ENCODE peak calls at places on chromosomes 12 and 14, in ten cellular contexts. One of them, this sample, is unnamed.

GRCh38 chr14:69207435-69208041 is 16.2 kb downstream of the EXD2 start:
- DNase-seq in K562: no peak
- DNase-seq in IMR-90: no peak
- DNase-seq in DND-41: no peak
- DNase-seq in SK-N-SH: no peak
- DNase-seq in astrocyte: no peak
- DNase-seq in keratinocyte: no peak
- DNase-seq in fibroblast of lung: no peak
- DNase-seq in PC-3: no peak
- DNase-seq in HepG2: no peak
- DNase-seq in this sample: no peak

GRCh38 chr14:55077155-55077554 is 25.7 kb downstream of the MAPK1IP1L start:
- DNase-seq in K562: no peak
- DNase-seq in IMR-90: no peak
- DNase-seq in DND-41: no peak
- DNase-seq in SK-N-SH: no peak
- DNase-seq in astrocyte: no peak
- DNase-seq in keratinocyte: no peak
- DNase-seq in fibroblast of lung: peak; percentile 15
- DNase-seq in PC-3: peak; percentile 44
- DNase-seq in HepG2: peak; percentile 19
- DNase-seq in this sample: peak; percentile 78

GRCh38 chr12:94180558-94181296 is 32.4 kb downstream of the PLXNC1 start:
- DNase-seq in K562: no peak
- DNase-seq in IMR-90: no peak
- DNase-seq in DND-41: no peak
- DNase-seq in SK-N-SH: no peak
- DNase-seq in astrocyte: no peak
- DNase-seq in keratinocyte: no peak
- DNase-seq in fibroblast of lung: peak; percentile 6
- DNase-seq in PC-3: peak; percentile 86
- DNase-seq in HepG2: peak; percentile 6
- DNase-seq in this sample: no peak

GRCh38 chr14:73250781-73251500 is 13.6 kb downstream of the PAPLN start:
- DNase-seq in K562: no peak
- DNase-seq in IMR-90: no peak
- DNase-seq in DND-41: no peak
- DNase-seq in SK-N-SH: no peak
- DNase-seq in astrocyte: no peak
- DNase-seq in keratinocyte: no peak
- DNase-seq in fibroblast of lung: no peak
- DNase-seq in PC-3: no peak
- DNase-seq in HepG2: no peak
- DNase-seq in this sample: no peak

GRCh38 chr14:95025941-95026340 is 131.4 kb downstream of the DICER1 start:
- DNase-seq in K562: no peak
- DNase-seq in IMR-90: no peak
- DNase-seq in DND-41: no peak
- DNase-seq in SK-N-SH: no peak
- DNase-seq in astrocyte: no peak
- DNase-seq in keratinocyte: no peak
- DNase-seq in fibroblast of lung: no peak
- DNase-seq in PC-3: no peak
- DNase-seq in HepG2: no peak
- DNase-seq in this sample: no peak

GRCh38 chr12:105378821-105379400 is 48.4 kb downstream of the C12orf75 start:
- DNase-seq in K562: no peak
- DNase-seq in IMR-90: no peak
- DNase-seq in DND-41: no peak
- DNase-seq in SK-N-SH: peak; percentile 28
- DNase-seq in astrocyte: no peak
- DNase-seq in keratinocyte: no peak
- DNase-seq in fibroblast of lung: no peak
- DNase-seq in PC-3: peak; percentile 43
- DNase-seq in HepG2: peak; percentile 13
- DNase-seq in this sample: peak; percentile 47

GRCh38 chr12:75042125-75042524 is 167.5 kb downstream of the KCNC2 start:
- DNase-seq in K562: no peak
- DNase-seq in IMR-90: no peak
- DNase-seq in DND-41: no peak
- DNase-seq in SK-N-SH: no peak
- DNase-seq in astrocyte: no peak
- DNase-seq in keratinocyte: no peak
- DNase-seq in fibroblast of lung: no peak
- DNase-seq in PC-3: no peak
- DNase-seq in HepG2: no peak
- DNase-seq in this sample: no peak

GRCh38 chr12:123102381-123102780 is 48.5 kb downstream of the PITPNM2 start:
- DNase-seq in K562: no peak
- DNase-seq in IMR-90: no peak
- DNase-seq in DND-41: no peak
- DNase-seq in SK-N-SH: no peak
- DNase-seq in astrocyte: no peak
- DNase-seq in keratinocyte: no peak
- DNase-seq in fibroblast of lung: no peak
- DNase-seq in PC-3: no peak
- DNase-seq in HepG2: no peak
- DNase-seq in this sample: no peak

GRCh38 chr14:95293474-95293873 is 26.2 kb downstream of the CLMN start:
- DNase-seq in K562: no peak
- DNase-seq in IMR-90: no peak
- DNase-seq in DND-41: no peak
- DNase-seq in SK-N-SH: no peak
- DNase-seq in astrocyte: no peak
- DNase-seq in keratinocyte: no peak
- DNase-seq in fibroblast of lung: no peak
- DNase-seq in PC-3: no peak
- DNase-seq in HepG2: no peak
- DNase-seq in this sample: no peak

GRCh38 chr14:69199786-69200185 is 8.5 kb downstream of the EXD2 start:
- DNase-seq in K562: no peak
- DNase-seq in IMR-90: no peak
- DNase-seq in DND-41: no peak
- DNase-seq in SK-N-SH: no peak
- DNase-seq in astrocyte: no peak
- DNase-seq in keratinocyte: no peak
- DNase-seq in fibroblast of lung: no peak
- DNase-seq in PC-3: no peak
- DNase-seq in HepG2: no peak
- DNase-seq in this sample: no peak

GRCh38 chr12:68958337-68958736 is 25.4 kb upstream of the CPM start:
- DNase-seq in K562: no peak
- DNase-seq in IMR-90: no peak
- DNase-seq in DND-41: no peak
- DNase-seq in SK-N-SH: no peak
- DNase-seq in astrocyte: no peak
- DNase-seq in keratinocyte: no peak
- DNase-seq in fibroblast of lung: no peak
- DNase-seq in PC-3: no peak
- DNase-seq in HepG2: no peak
- DNase-seq in this sample: no peak

GRCh38 chr12:47021298-47021697 is 58.1 kb upstream of the PCED1B start:
- DNase-seq in K562: peak; percentile 30
- DNase-seq in IMR-90: peak; percentile 95
- DNase-seq in DND-41: peak; percentile 17
- DNase-seq in SK-N-SH: peak; percentile 17
- DNase-seq in astrocyte: peak; percentile 93
- DNase-seq in keratinocyte: no peak
- DNase-seq in fibroblast of lung: peak; percentile 94
- DNase-seq in PC-3: peak; percentile 97
- DNase-seq in HepG2: peak; percentile 46
- DNase-seq in this sample: peak; percentile 92

GRCh38 chr14:65075628-65076325 is 26.5 kb downstream of the MAX start:
- DNase-seq in K562: no peak
- DNase-seq in IMR-90: no peak
- DNase-seq in DND-41: no peak
- DNase-seq in SK-N-SH: no peak
- DNase-seq in astrocyte: no peak
- DNase-seq in keratinocyte: no peak
- DNase-seq in fibroblast of lung: no peak
- DNase-seq in PC-3: no peak
- DNase-seq in HepG2: no peak
- DNase-seq in this sample: no peak

GRCh38 chr14:74852922-74853530 is 22.9 kb downstream of the PROX2 start:
- DNase-seq in K562: no peak
- DNase-seq in IMR-90: peak; percentile 84
- DNase-seq in DND-41: no peak
- DNase-seq in SK-N-SH: no peak
- DNase-seq in astrocyte: peak; percentile 42
- DNase-seq in keratinocyte: no peak
- DNase-seq in fibroblast of lung: peak; percentile 55
- DNase-seq in PC-3: no peak
- DNase-seq in HepG2: no peak
- DNase-seq in this sample: peak; percentile 82

GRCh38 chr12:124754949-124755800 is 108.5 kb downstream of the SCARB1 start:
- DNase-seq in K562: no peak
- DNase-seq in IMR-90: peak; percentile 67
- DNase-seq in DND-41: peak; percentile 97
- DNase-seq in SK-N-SH: peak; percentile 75
- DNase-seq in astrocyte: peak; percentile 80
- DNase-seq in keratinocyte: no peak
- DNase-seq in fibroblast of lung: peak; percentile 87
- DNase-seq in PC-3: no peak
- DNase-seq in HepG2: no peak
- DNase-seq in this sample: peak; percentile 84

GRCh38 chr12:78439666-78440065 is 424.9 kb upstream of the SYT1 start:
- DNase-seq in K562: no peak
- DNase-seq in IMR-90: no peak
- DNase-seq in DND-41: no peak
- DNase-seq in SK-N-SH: no peak
- DNase-seq in astrocyte: no peak
- DNase-seq in keratinocyte: no peak
- DNase-seq in fibroblast of lung: no peak
- DNase-seq in PC-3: no peak
- DNase-seq in HepG2: no peak
- DNase-seq in this sample: no peak

GRCh38 chr12:34599530-34600513 is 577.5 kb downstream of the ALG10 start:
- DNase-seq in K562: peak; percentile 1
- DNase-seq in IMR-90: no peak
- DNase-seq in DND-41: no peak
- DNase-seq in SK-N-SH: peak; percentile 0
- DNase-seq in astrocyte: no peak
- DNase-seq in keratinocyte: no peak
- DNase-seq in fibroblast of lung: no peak
- DNase-seq in PC-3: no peak
- DNase-seq in HepG2: no peak
- DNase-seq in this sample: no peak

GRCh38 chr14:67998804-67999203 is 179.2 kb downstream of the RAD51B start:
- DNase-seq in K562: no peak
- DNase-seq in IMR-90: no peak
- DNase-seq in DND-41: no peak
- DNase-seq in SK-N-SH: no peak
- DNase-seq in astrocyte: no peak
- DNase-seq in keratinocyte: no peak
- DNase-seq in fibroblast of lung: no peak
- DNase-seq in PC-3: no peak
- DNase-seq in HepG2: no peak
- DNase-seq in this sample: no peak
- H3K9ac ChIP-seq in K562: no peak overlapping the region
- H3K9ac ChIP-seq in IMR-90: no peak overlapping the region
- H3K9ac ChIP-seq in DND-41: no peak overlapping the region
- H3K9ac ChIP-seq in SK-N-SH: no peak overlapping the region
- H3K9ac ChIP-seq in astrocyte: no peak overlapping the region
- H3K9ac ChIP-seq in keratinocyte: no peak overlapping the region
- H3K9ac ChIP-seq in fibroblast of lung: no peak overlapping the region
- H3K9ac ChIP-seq in PC-3: no peak overlapping the region
- H3K9ac ChIP-seq in HepG2: no peak overlapping the region
- H3K9ac ChIP-seq in this sample: no peak overlapping the region

GRCh38 chr12:1835178-1836131 is 15.1 kb downstream of the LRTM2 start:
- DNase-seq in K562: no peak
- DNase-seq in IMR-90: no peak
- DNase-seq in DND-41: no peak
- DNase-seq in SK-N-SH: no peak
- DNase-seq in astrocyte: no peak
- DNase-seq in keratinocyte: no peak
- DNase-seq in fibroblast of lung: no peak
- DNase-seq in PC-3: no peak
- DNase-seq in HepG2: no peak
- DNase-seq in this sample: no peak
- H3K4me2 ChIP-seq in K562: no peak overlapping the region
- H3K4me2 ChIP-seq in IMR-90: no peak overlapping the region
- H3K4me2 ChIP-seq in DND-41: no peak overlapping the region
- H3K4me2 ChIP-seq in SK-N-SH: no peak overlapping the region
- H3K4me2 ChIP-seq in astrocyte: no peak overlapping the region
- H3K4me2 ChIP-seq in keratinocyte: no peak overlapping the region
- H3K4me2 ChIP-seq in fibroblast of lung: no peak overlapping the region
- H3K4me2 ChIP-seq in PC-3: no peak overlapping the region
- H3K4me2 ChIP-seq in HepG2: no peak overlapping the region
- H3K4me2 ChIP-seq in this sample: no peak overlapping the region

DNA sequence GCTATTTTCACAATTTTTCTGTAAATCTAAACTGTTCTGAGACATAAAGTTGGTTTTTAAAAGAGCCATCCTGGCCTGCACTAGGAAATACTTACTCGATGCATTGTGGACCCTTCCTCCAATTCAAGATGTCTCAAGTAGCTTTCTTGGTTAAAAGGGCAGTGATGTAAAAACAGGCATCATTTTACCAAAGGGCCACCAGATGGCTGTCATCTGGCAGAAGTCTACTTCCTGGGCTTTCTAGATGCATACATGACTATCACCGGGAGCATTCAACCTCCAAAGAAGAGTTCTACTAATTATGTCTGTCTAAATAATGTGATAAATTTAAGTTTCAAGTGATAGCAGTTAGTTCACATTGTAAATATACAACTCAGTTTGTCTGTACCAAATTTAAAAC is 96.8 kb upstream of the FRMD6 start:
- DNase-seq in K562: no peak
- DNase-seq in IMR-90: peak; percentile 72
- DNase-seq in DND-41: no peak
- DNase-seq in SK-N-SH: no peak
- DNase-seq in astrocyte: no peak
- DNase-seq in keratinocyte: no peak
- DNase-seq in fibroblast of lung: peak; percentile 58
- DNase-seq in PC-3: peak; percentile 67
- DNase-seq in HepG2: no peak
- DNase-seq in this sample: peak; percentile 73
- H3K9ac ChIP-seq in K562: no peak overlapping the region
- H3K9ac ChIP-seq in IMR-90: peak overlapping the region; percentile 45
- H3K9ac ChIP-seq in DND-41: no peak overlapping the region
- H3K9ac ChIP-seq in SK-N-SH: peak overlapping the region; percentile 70
- H3K9ac ChIP-seq in astrocyte: peak overlapping the region; percentile 77
- H3K9ac ChIP-seq in keratinocyte: no peak overlapping the region
- H3K9ac ChIP-seq in fibroblast of lung: no peak overlapping the region
- H3K9ac ChIP-seq in PC-3: peak overlapping the region; percentile 40
- H3K9ac ChIP-seq in HepG2: no peak overlapping the region
- H3K9ac ChIP-seq in this sample: peak overlapping the region; percentile 59

DNA sequence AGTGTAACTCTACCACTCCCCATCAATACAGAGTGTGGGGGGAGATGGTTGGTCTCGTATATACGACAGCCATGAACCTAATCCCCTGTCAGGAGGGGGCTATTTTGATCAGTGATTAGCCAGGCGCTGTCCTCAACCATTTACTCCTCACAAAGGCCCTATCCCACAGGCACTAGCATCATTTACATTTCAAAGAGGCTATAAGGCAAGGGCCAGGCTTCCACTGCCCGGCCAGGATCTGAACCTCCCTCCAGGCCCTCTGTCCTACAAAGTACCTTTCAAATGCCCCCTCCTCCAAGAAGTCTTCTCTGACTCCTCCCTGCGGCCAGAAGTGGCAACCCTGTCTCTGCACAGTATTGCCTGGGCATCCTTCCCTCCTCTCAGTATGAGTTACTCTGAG is 74.7 kb downstream of the ITPK1 start:
- DNase-seq in K562: no peak
- DNase-seq in IMR-90: no peak
- DNase-seq in DND-41: no peak
- DNase-seq in SK-N-SH: no peak
- DNase-seq in astrocyte: no peak
- DNase-seq in keratinocyte: no peak
- DNase-seq in fibroblast of lung: no peak
- DNase-seq in PC-3: no peak
- DNase-seq in HepG2: no peak
- DNase-seq in this sample: no peak
- H3K4me2 ChIP-seq in K562: no peak overlapping the region
- H3K4me2 ChIP-seq in IMR-90: no peak overlapping the region
- H3K4me2 ChIP-seq in DND-41: no peak overlapping the region
- H3K4me2 ChIP-seq in SK-N-SH: no peak overlapping the region
- H3K4me2 ChIP-seq in astrocyte: no peak overlapping the region
- H3K4me2 ChIP-seq in keratinocyte: no peak overlapping the region
- H3K4me2 ChIP-seq in fibroblast of lung: no peak overlapping the region
- H3K4me2 ChIP-seq in PC-3: no peak overlapping the region
- H3K4me2 ChIP-seq in HepG2: no peak overlapping the region
- H3K4me2 ChIP-seq in this sample: no peak overlapping the region